ENCODE peak calls at places on chromosomes 12 and 14, in four cellular contexts. R is psoas muscle, J is AG04450, G is Peyer's patch. H is an unnamed sample.
A peak's percentile ranks its signal among the peaks of the same experiment; 100 is the strongest.

GRCh38 chr12:87848248-87848868 is 180.8 kb downstream of the C12orf50 start:
- DNase-seq in R (no peak), J (peak; percentile 58), G (no peak), H (no peak)

GRCh38 chr12:116783503-116784237 is 45.6 kb downstream of the RNFT2 start:
- DNase-seq in R (no peak), J (no peak), G (no peak), H (no peak)

GRCh38 chr12:106585237-106585834 is 2.5 kb downstream of the RFX4 start:
- DNase-seq in R (no peak), J (no peak), G (no peak), H (no peak)

GRCh38 chr14:93888995-93889394 is 38.1 kb upstream of the FAM181A start:
- DNase-seq in R (no peak), J (no peak), G (no peak), H (no peak)

GRCh38 chr12:49962861-49963765 is 1.4 kb downstream of the AQP5 start:
- DNase-seq in R (no peak), J (no peak), G (peak; percentile 23), H (peak; percentile 71)

GRCh38 chr12:116389990-116390655 is 112.6 kb upstream of the MED13L start:
- DNase-seq in R (no peak), J (peak; percentile 85), G (no peak), H (no peak)

GRCh38 chr12:124737040-124737419 is 126.6 kb downstream of the SCARB1 start:
- DNase-seq in R (no peak), J (no peak), G (no peak), H (no peak)

GRCh38 chr12:50527086-50527726 is 22.4 kb downstream of the DIP2B start:
- DNase-seq in R (no peak), J (no peak), G (no peak), H (no peak)

GRCh38 chr12:51262758-51263177 is 7.4 kb downstream of the SMAGP start:
- DNase-seq in R (peak; percentile 56), J (no peak), G (peak; percentile 76), H (peak; percentile 82)

GRCh38 chr12:101021442-101021841 is 188.6 kb downstream of the SLC5A8 start:
- DNase-seq in R (no peak), J (no peak), G (no peak), H (no peak)

GRCh38 chr12:29640589-29641345 is 143.0 kb downstream of the TMTC1 start:
- DNase-seq in R (no peak), J (no peak), G (peak; percentile 65), H (no peak)

GRCh38 chr12:16454481-16454880 is 107.0 kb downstream of the MGST1 start:
- DNase-seq in R (no peak), J (no peak), G (no peak), H (no peak)

GRCh38 chr12:104456950-104457745 is 400 bp downstream of the CHST11 start:
- DNase-seq in R (peak; percentile 57), J (peak; percentile 27), G (peak; percentile 60), H (peak; percentile 90)

GRCh38 chr12:77751939-77752338 is 78.8 kb upstream of the NAV3 start:
- DNase-seq in R (no peak), J (no peak), G (no peak), H (no peak)

GRCh38 chr12:25981597-25981996 is 23.1 kb downstream of the RASSF8 start:
- DNase-seq in R (no peak), J (no peak), G (no peak), H (no peak)

GRCh38 chr14:20803221-20803620 is 577 bp upstream of the RNASE1 start:
- DNase-seq in R (no peak), J (no peak), G (no peak), H (no peak)

GRCh38 chr14:75579882-75580281 is 1.5 kb downstream of the FLVCR2 start:
- DNase-seq in R (no peak), J (no peak), G (no peak), H (no peak)

GRCh38 chr12:53956251-53956887 is 1.7 kb downstream of the HOXC12 start:
- DNase-seq in R (peak; percentile 48), J (no peak), G (no peak), H (no peak)

GRCh38 chr14:64971890-64972785 is at the start of gene RAB15:
- DNase-seq in R (peak; percentile 59), J (no peak), G (peak; percentile 62), H (peak; percentile 86)

GRCh38 chr12:88577537-88577936 is 2.7 kb downstream of the KITLG start:
- DNase-seq in R (no peak), J (no peak), G (no peak), H (no peak)

GRCh38 chr12:93449277-93449676 is 7.5 kb upstream of the UBE2N start:
- DNase-seq in R (no peak), J (no peak), G (no peak), H (no peak)

GRCh38 chr14:87899228-87899627 is 93.8 kb downstream of the GALC start:
- DNase-seq in R (no peak), J (no peak), G (no peak), H (no peak)

GRCh38 chr12:84922721-84923120 is 10.1 kb upstream of the SLC6A15 start:
- DNase-seq in R (no peak), J (no peak), G (no peak), H (no peak)

GRCh38 chr12:65325183-65325582 is 46.7 kb downstream of the MSRB3 start:
- DNase-seq in R (no peak), J (no peak), G (no peak), H (no peak)

GRCh38 chr12:31874961-31875608 is 84.1 kb upstream of the RESF1 start:
- DNase-seq in R (peak; percentile 57), J (peak; percentile 8), G (no peak), H (peak; percentile 84)

GRCh38 chr12:57461904-57462306 is 2.3 kb downstream of the GLI1 start:
- DNase-seq in R (no peak), J (no peak), G (no peak), H (no peak)

GRCh38 chr12:11869901-11870300 is 200.8 kb upstream of the BCL2L14 start:
- DNase-seq in R (no peak), J (no peak), G (no peak), H (no peak)

GRCh38 chr12:52182898-52183543 is 8.8 kb downstream of the KRT80 start:
- DNase-seq in R (no peak), J (no peak), G (no peak), H (no peak)

GRCh38 chr12:5043589-5044419 is at the start of gene KCNA5:
- DNase-seq in R (no peak), J (no peak), G (no peak), H (peak; percentile 79)

GRCh38 chr12:113867258-113867657 is 98.9 kb downstream of the RBM19 start:
- DNase-seq in R (no peak), J (no peak), G (no peak), H (no peak)
- TF ChIP-seq CTCF in R (no peak), J (peak; percentile 57), G (no peak), H (no peak)

DNA sequence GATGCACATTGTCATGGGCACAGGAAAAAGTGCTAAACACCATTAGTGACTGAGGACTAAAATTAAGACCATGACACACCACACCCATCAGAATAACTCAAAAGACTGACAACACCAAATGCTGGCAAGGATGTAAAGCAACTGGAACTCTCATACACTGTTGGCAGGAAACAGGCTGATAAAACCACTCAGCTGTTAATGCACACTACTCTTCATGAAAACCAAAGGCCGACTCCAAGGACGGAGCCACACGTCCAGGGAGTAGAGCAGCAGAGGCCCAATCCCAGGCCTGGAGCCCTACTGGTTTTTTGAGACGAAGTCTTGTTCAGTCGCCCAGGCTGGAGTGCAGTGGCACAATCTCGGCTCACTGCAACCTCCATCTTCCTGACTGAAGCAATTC is 6.4 kb downstream of the RAD52 start:
- DNase-seq in R (peak; percentile 61), J (no peak), G (no peak), H (no peak)
- H3K27ac ChIP-seq in R (peak overlapping the region; percentile 87), J (no peak overlapping the region), G (no peak overlapping the region), H (no peak overlapping the region)

GRCh38 chr12:59374783-59375182 is 221.0 kb upstream of the SLC16A7 start:
- DNase-seq in R (no peak), J (no peak), G (no peak), H (no peak)

GRCh38 chr12:59370933-59371332 is 224.9 kb upstream of the SLC16A7 start:
- DNase-seq in R (no peak), J (no peak), G (no peak), H (no peak)

GRCh38 chr12:59375633-59376032 is 220.2 kb upstream of the SLC16A7 start:
- DNase-seq in R (no peak), J (no peak), G (no peak), H (no peak)

DNA sequence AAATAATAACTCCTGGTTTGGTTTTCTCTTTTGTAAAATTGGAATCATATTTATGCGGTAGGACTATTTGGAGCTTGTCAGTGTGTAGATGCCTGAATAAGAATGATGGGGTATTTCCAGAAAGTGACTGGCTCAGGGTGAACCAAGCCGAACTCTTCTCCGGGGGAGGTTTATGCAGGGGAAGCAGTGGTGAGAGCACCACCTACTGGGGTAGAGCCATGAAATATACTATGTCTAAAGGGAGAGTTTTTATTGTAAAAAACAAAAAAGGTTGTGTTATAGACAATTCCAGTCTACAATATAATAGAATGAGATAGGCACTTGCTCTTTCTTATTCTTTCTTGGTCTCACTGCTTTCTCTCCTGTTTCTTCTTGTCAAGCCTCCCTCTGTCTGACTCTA is 222.9 kb upstream of the SLC16A7 start:
- DNase-seq in R (no peak), J (peak; percentile 1), G (no peak), H (no peak)
- TF ChIP-seq CTCF in R (no peak), J (peak; percentile 58), G (no peak), H (no peak)

GRCh38 chr14:54790092-54790491 is 112.5 kb downstream of the GCH1 start:
- DNase-seq in R (no peak), J (no peak), G (no peak), H (no peak)

GRCh38 chr14:54788701-54789100 is 113.9 kb downstream of the GCH1 start:
- DNase-seq in R (no peak), J (no peak), G (no peak), H (no peak)

GRCh38 chr14:54791001-54791400 is 111.6 kb downstream of the GCH1 start:
- DNase-seq in R (no peak), J (no peak), G (no peak), H (no peak)

GRCh38 chr14:54787263-54787662 is 115.4 kb downstream of the GCH1 start:
- DNase-seq in R (no peak), J (no peak), G (peak; percentile 21), H (no peak)

DNA sequence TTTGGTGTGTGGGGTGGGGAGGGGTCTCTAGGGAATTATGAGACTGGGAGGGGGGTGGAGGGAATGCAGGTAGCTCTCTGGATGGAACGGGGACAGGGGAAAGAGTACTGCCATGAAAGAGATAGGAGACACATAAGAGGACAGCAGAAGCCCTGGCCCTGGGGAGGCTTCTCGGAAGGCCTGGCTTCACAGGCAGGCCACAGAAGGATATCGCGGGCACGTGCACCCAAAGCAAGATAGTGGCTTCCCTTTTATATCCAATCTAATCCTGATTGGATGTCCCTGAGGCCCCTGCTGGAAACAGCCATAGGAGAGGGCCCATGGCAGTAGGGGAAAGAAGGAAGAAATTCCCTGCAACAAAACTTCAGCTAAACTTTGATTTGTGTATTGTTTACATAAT is 113.5 kb downstream of the GCH1 start:
- DNase-seq in R (no peak), J (no peak), G (no peak), H (no peak)
- H3K27ac ChIP-seq in R (no peak overlapping the region), J (no peak overlapping the region), G (no peak overlapping the region), H (no peak overlapping the region)

H was measured in spleen.